ENCODE peak calls at places on chromosome 21, in seven cellular contexts. One of them, this sample, is unnamed.

GRCh38 chr21:14070049-14070893 is 140.5 kb downstream of the LIPI start:
- DNase-seq in heart right ventricle: no peak
- DNase-seq in H7: no peak
- DNase-seq in putamen: no peak
- DNase-seq in suprapubic skin: no peak
- DNase-seq in substantia nigra: no peak
- DNase-seq in Calu3: no peak
- DNase-seq in this sample: no peak

GRCh38 chr21:17045214-17045835 is 467.5 kb upstream of the CXADR start:
- DNase-seq in heart right ventricle: no peak
- DNase-seq in H7: peak
- DNase-seq in putamen: peak
- DNase-seq in suprapubic skin: no peak
- DNase-seq in substantia nigra: no peak
- DNase-seq in Calu3: no peak
- DNase-seq in this sample: peak

GRCh38 chr21:33023574-33024277 is 2.0 kb upstream of the OLIG2 start:
- DNase-seq in heart right ventricle: no peak
- DNase-seq in H7: peak
- DNase-seq in putamen: peak
- DNase-seq in suprapubic skin: no peak
- DNase-seq in substantia nigra: no peak
- DNase-seq in Calu3: no peak
- DNase-seq in this sample: peak

GRCh38 chr21:33855190-33855589 is 60.4 kb downstream of the ATP5PO start:
- DNase-seq in heart right ventricle: no peak
- DNase-seq in H7: peak
- DNase-seq in putamen: no peak
- DNase-seq in suprapubic skin: no peak
- DNase-seq in substantia nigra: no peak
- DNase-seq in Calu3: no peak
- DNase-seq in this sample: no peak

GRCh38 chr21:45466330-45467220 is 61.6 kb downstream of the COL18A1 start:
- DNase-seq in heart right ventricle: no peak
- DNase-seq in H7: no peak
- DNase-seq in putamen: no peak
- DNase-seq in suprapubic skin: no peak
- DNase-seq in substantia nigra: no peak
- DNase-seq in Calu3: no peak
- DNase-seq in this sample: no peak

GRCh38 chr21:31201548-31201947 is 142.5 kb downstream of the TIAM1 start:
- DNase-seq in heart right ventricle: peak
- DNase-seq in H7: no peak
- DNase-seq in putamen: no peak
- DNase-seq in suprapubic skin: no peak
- DNase-seq in substantia nigra: no peak
- DNase-seq in Calu3: no peak
- DNase-seq in this sample: peak

GRCh38 chr21:15421521-15421920 is 308.3 kb upstream of the USP25 start:
- DNase-seq in heart right ventricle: no peak
- DNase-seq in H7: no peak
- DNase-seq in putamen: no peak
- DNase-seq in suprapubic skin: no peak
- DNase-seq in substantia nigra: no peak
- DNase-seq in Calu3: no peak
- DNase-seq in this sample: no peak

GRCh38 chr21:41765393-41765950 is 1.4 kb downstream of the RIPK4 start:
- DNase-seq in heart right ventricle: no peak
- DNase-seq in H7: peak
- DNase-seq in putamen: no peak
- DNase-seq in suprapubic skin: no peak
- DNase-seq in substantia nigra: no peak
- DNase-seq in Calu3: no peak
- DNase-seq in this sample: no peak

GRCh38 chr21:15001773-15002647 is 62.8 kb downstream of the NRIP1 start:
- DNase-seq in heart right ventricle: no peak
- DNase-seq in H7: no peak
- DNase-seq in putamen: no peak
- DNase-seq in suprapubic skin: no peak
- DNase-seq in substantia nigra: no peak
- DNase-seq in Calu3: no peak
- DNase-seq in this sample: no peak

GRCh38 chr21:33212159-33212851 is 17.4 kb upstream of the IFNAR2 start:
- DNase-seq in heart right ventricle: no peak
- DNase-seq in H7: no peak
- DNase-seq in putamen: no peak
- DNase-seq in suprapubic skin: no peak
- DNase-seq in substantia nigra: no peak
- DNase-seq in Calu3: no peak
- DNase-seq in this sample: no peak

GRCh38 chr21:17925900-17926299 is 106.7 kb upstream of the C21orf91 start:
- DNase-seq in heart right ventricle: peak
- DNase-seq in H7: no peak
- DNase-seq in putamen: peak
- DNase-seq in suprapubic skin: no peak
- DNase-seq in substantia nigra: no peak
- DNase-seq in Calu3: peak
- DNase-seq in this sample: peak

GRCh38 chr21:14630556-14631069 is 84.5 kb upstream of the SAMSN1 start:
- DNase-seq in heart right ventricle: no peak
- DNase-seq in H7: no peak
- DNase-seq in putamen: no peak
- DNase-seq in suprapubic skin: no peak
- DNase-seq in substantia nigra: no peak
- DNase-seq in Calu3: no peak
- DNase-seq in this sample: no peak

GRCh38 chr21:46069719-46070279 is 28.1 kb upstream of the COL6A2 start:
- DNase-seq in heart right ventricle: no peak
- DNase-seq in H7: peak
- DNase-seq in putamen: no peak
- DNase-seq in suprapubic skin: no peak
- DNase-seq in substantia nigra: no peak
- DNase-seq in Calu3: no peak
- DNase-seq in this sample: no peak

GRCh38 chr21:42771503-42771805 is 107.9 kb downstream of the WDR4 start:
- DNase-seq in heart right ventricle: no peak
- DNase-seq in H7: no peak
- DNase-seq in putamen: no peak
- DNase-seq in suprapubic skin: no peak
- DNase-seq in substantia nigra: no peak
- DNase-seq in Calu3: no peak
- DNase-seq in this sample: no peak

GRCh38 chr21:45779226-45779625 is 135.7 kb downstream of the PCBP3 start:
- DNase-seq in heart right ventricle: no peak
- DNase-seq in H7: no peak
- DNase-seq in putamen: no peak
- DNase-seq in suprapubic skin: no peak
- DNase-seq in substantia nigra: no peak
- DNase-seq in Calu3: no peak
- DNase-seq in this sample: no peak

GRCh38 chr21:24014381-24014780 is 1592.9 kb downstream of the MRPL39 start:
- DNase-seq in heart right ventricle: no peak
- DNase-seq in H7: no peak
- DNase-seq in putamen: no peak
- DNase-seq in suprapubic skin: no peak
- DNase-seq in substantia nigra: no peak
- DNase-seq in Calu3: no peak
- DNase-seq in this sample: no peak

GRCh38 chr21:32382108-32382601 is 10.7 kb downstream of the URB1 start:
- DNase-seq in heart right ventricle: no peak
- DNase-seq in H7: no peak
- DNase-seq in putamen: no peak
- DNase-seq in suprapubic skin: no peak
- DNase-seq in substantia nigra: no peak
- DNase-seq in Calu3: no peak
- DNase-seq in this sample: no peak

GRCh38 chr21:33537212-33537611 is 4.7 kb downstream of the GART start:
- DNase-seq in heart right ventricle: no peak
- DNase-seq in H7: no peak
- DNase-seq in putamen: no peak
- DNase-seq in suprapubic skin: no peak
- DNase-seq in substantia nigra: no peak
- DNase-seq in Calu3: no peak
- DNase-seq in this sample: no peak

GRCh38 chr21:45137612-45137937 is 63.2 kb downstream of the ADARB1 start:
- DNase-seq in heart right ventricle: no peak
- DNase-seq in H7: no peak
- DNase-seq in putamen: no peak
- DNase-seq in suprapubic skin: no peak
- DNase-seq in substantia nigra: no peak
- DNase-seq in Calu3: no peak
- DNase-seq in this sample: no peak

GRCh38 chr21:38937286-38937790 is 131.6 kb downstream of the ETS2 start:
- DNase-seq in heart right ventricle: no peak
- DNase-seq in H7: no peak
- DNase-seq in putamen: no peak
- DNase-seq in suprapubic skin: no peak
- DNase-seq in substantia nigra: no peak
- DNase-seq in Calu3: no peak
- DNase-seq in this sample: no peak

GRCh38 chr21:34073749-34074282 is 438 bp downstream of the MRPS6 start:
- DNase-seq in heart right ventricle: no peak
- DNase-seq in H7: peak
- DNase-seq in putamen: peak
- DNase-seq in suprapubic skin: no peak
- DNase-seq in substantia nigra: no peak
- DNase-seq in Calu3: peak
- DNase-seq in this sample: peak

GRCh38 chr21:44865561-44866280 is 7.8 kb downstream of the PTTG1IP start:
- DNase-seq in heart right ventricle: no peak
- DNase-seq in H7: no peak
- DNase-seq in putamen: no peak
- DNase-seq in suprapubic skin: no peak
- DNase-seq in substantia nigra: no peak
- DNase-seq in Calu3: no peak
- DNase-seq in this sample: no peak

GRCh38 chr21:26072891-26073615 is 97.5 kb downstream of the APP start:
- DNase-seq in heart right ventricle: no peak
- DNase-seq in H7: no peak
- DNase-seq in putamen: peak
- DNase-seq in suprapubic skin: no peak
- DNase-seq in substantia nigra: no peak
- DNase-seq in Calu3: no peak
- DNase-seq in this sample: no peak

GRCh38 chr21:34707876-34708325 is 39.1 kb downstream of the CLIC6 start:
- DNase-seq in heart right ventricle: no peak
- DNase-seq in H7: no peak
- DNase-seq in putamen: no peak
- DNase-seq in suprapubic skin: no peak
- DNase-seq in substantia nigra: no peak
- DNase-seq in Calu3: no peak
- DNase-seq in this sample: no peak

This sample was measured in midbrain.